ENCODE peak calls at places on chromosomes 4 and X, in seven cellular contexts. J is GM12878, Q is HepG2, U is HCT116, B is K562, C is H1, L is SK-N-SH. Z is an unnamed sample.
A peak's percentile ranks its signal among the peaks of the same experiment; 100 is the strongest.

GRCh38 chrX:139020793-139021192 is 309.3 kb upstream of the FGF13 start:
- DNase-seq in J (no peak), Q (no peak), U (no peak), B (no peak), C (no peak), L (no peak), Z (no peak)

GRCh38 chr4:65747386-65747785 is 77.1 kb upstream of the EPHA5 start:
- DNase-seq in J (no peak), Q (no peak), U (no peak), B (no peak), C (no peak), L (no peak), Z (no peak)

GRCh38 chr4:183260491-183261151 is 59.5 kb downstream of the CLDN22 start:
- DNase-seq in J (no peak), Q (peak; percentile 85), U (no peak), B (no peak), C (no peak), L (no peak), Z (peak; percentile 30)

GRCh38 chr4:134201216-134202098 is at the start of gene PABPC4L:
- DNase-seq in J (no peak), Q (no peak), U (no peak), B (peak; percentile 18), C (peak; percentile 27), L (no peak), Z (no peak)

GRCh38 chr4:169314906-169315305 is 44.1 kb upstream of the SH3RF1 start:
- DNase-seq in J (no peak), Q (peak; percentile 91), U (peak; percentile 37), B (no peak), C (no peak), L (peak; percentile 61), Z (no peak)

GRCh38 chrX:41799661-41800060 is 75.7 kb downstream of the GPR82 start:
- DNase-seq in J (no peak), Q (no peak), U (no peak), B (no peak), C (no peak), L (no peak), Z (no peak)

GRCh38 chrX:77622233-77622632 is 163.8 kb downstream of the ATRX start:
- DNase-seq in J (no peak), Q (no peak), U (no peak), B (no peak), C (no peak), L (no peak), Z (no peak)

GRCh38 chrX:150258463-150259430 is 104.4 kb upstream of the MAMLD1 start:
- DNase-seq in J (no peak), Q (no peak), U (no peak), B (no peak), C (no peak), L (no peak), Z (no peak)

GRCh38 chrX:38282044-38282443 is 45.3 kb downstream of the RPGR start:
- DNase-seq in J (no peak), Q (no peak), U (no peak), B (no peak), C (no peak), L (no peak), Z (no peak)

GRCh38 chr4:105619193-105619931 is 66.9 kb downstream of the ARHGEF38 start:
- DNase-seq in J (no peak), Q (no peak), U (no peak), B (no peak), C (no peak), L (peak; percentile 30), Z (no peak)

GRCh38 chrX:150773634-150774033 is 80.4 kb downstream of the MTMR1 start:
- DNase-seq in J (no peak), Q (no peak), U (no peak), B (no peak), C (no peak), L (no peak), Z (no peak)

GRCh38 chrX:40579139-40579538 is 1.6 kb upstream of the ATP6AP2 start:
- DNase-seq in J (no peak), Q (no peak), U (no peak), B (no peak), C (no peak), L (no peak), Z (no peak)

GRCh38 chr4:104616401-104616820 is 121.7 kb upstream of the CXXC4 start:
- DNase-seq in J (no peak), Q (no peak), U (no peak), B (no peak), C (no peak), L (no peak), Z (no peak)

GRCh38 chr4:86640469-86640868 is 46.4 kb downstream of the PTPN13 start:
- DNase-seq in J (no peak), Q (no peak), U (no peak), B (no peak), C (no peak), L (no peak), Z (no peak)

GRCh38 chr4:57078685-57079521 is 31.3 kb downstream of the IGFBP7 start:
- DNase-seq in J (no peak), Q (peak; percentile 46), U (no peak), B (no peak), C (no peak), L (no peak), Z (no peak)

GRCh38 chrX:39760930-39761329 is 336.8 kb downstream of the BCOR start:
- DNase-seq in J (no peak), Q (no peak), U (no peak), B (no peak), C (no peak), L (no peak), Z (no peak)

GRCh38 chr4:36255575-36255974 is 11.3 kb upstream of the ARAP2 start:
- DNase-seq in J (peak; percentile 92), Q (no peak), U (no peak), B (no peak), C (no peak), L (no peak), Z (no peak)

DNA sequence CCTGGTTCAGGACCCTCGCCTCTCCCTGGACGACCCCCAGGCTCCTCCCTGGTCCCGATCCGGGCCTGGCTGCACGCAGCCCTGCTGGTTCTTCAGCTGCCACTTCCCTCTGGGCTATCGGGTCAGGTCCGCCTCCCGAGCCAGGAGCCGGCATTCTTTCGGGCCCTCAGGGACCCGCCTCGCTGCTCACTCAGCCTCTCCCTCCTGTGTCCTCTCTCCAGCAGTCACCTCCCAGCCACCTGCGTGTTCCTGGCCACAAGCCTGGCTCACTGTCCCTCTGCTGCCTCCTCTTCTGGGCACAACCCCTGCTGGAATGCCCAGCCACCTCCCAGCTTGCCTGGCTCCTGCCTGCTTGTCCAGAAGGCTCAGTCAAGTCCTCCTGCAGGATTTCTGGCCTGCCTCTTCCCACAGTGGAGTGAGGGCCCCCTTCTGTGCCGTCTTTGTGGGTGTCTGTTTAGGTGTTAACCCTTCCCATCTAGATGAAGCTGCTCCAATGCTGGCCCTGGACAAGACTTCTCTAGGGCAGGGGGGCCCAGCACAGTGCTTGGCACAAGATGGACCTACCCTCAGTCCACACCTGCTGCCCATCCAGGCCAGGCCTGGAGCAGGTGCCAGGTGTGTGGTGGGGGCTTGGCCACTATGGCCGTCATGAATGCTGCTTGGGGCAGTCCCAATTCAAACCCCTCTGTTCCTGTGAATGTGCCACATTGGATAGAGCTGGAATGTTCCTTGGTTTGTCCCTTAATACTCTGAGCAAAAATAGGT is 2.2 kb downstream of the WFS1 start:
- DNase-seq in J (no peak), Q (no peak), U (no peak), B (no peak), C (no peak), L (no peak), Z (peak; percentile 79)
- TF ChIP-seq JUND in J (no peak), Q (no peak), U (no peak), B (no peak), C (no peak), L (no peak), Z (no peak)

GRCh38 chr4:1049591-1049905 is 38.1 kb downstream of the FGFRL1 start:
- DNase-seq in J (no peak), Q (no peak), U (no peak), B (no peak), C (no peak), L (peak; percentile 51), Z (no peak)
- TF ChIP-seq JUND in J (no peak), Q (no peak), U (no peak), B (no peak), C (no peak), L (no peak), Z (no peak)

GRCh38 chr4:81605278-81605677 is 133.6 kb upstream of the RASGEF1B start:
- DNase-seq in J (no peak), Q (no peak), U (no peak), B (no peak), C (no peak), L (no peak), Z (no peak)

GRCh38 chr4:81604683-81605082 is 133.0 kb upstream of the RASGEF1B start:
- DNase-seq in J (no peak), Q (no peak), U (no peak), B (no peak), C (no peak), L (no peak), Z (no peak)

GRCh38 chr4:81607947-81608346 is 136.2 kb upstream of the RASGEF1B start:
- DNase-seq in J (no peak), Q (no peak), U (no peak), B (no peak), C (no peak), L (no peak), Z (no peak)

GRCh38 chr4:81606796-81607550 is 135.3 kb upstream of the RASGEF1B start:
- DNase-seq in J (no peak), Q (no peak), U (no peak), B (no peak), C (no peak), L (no peak), Z (no peak)

DNA sequence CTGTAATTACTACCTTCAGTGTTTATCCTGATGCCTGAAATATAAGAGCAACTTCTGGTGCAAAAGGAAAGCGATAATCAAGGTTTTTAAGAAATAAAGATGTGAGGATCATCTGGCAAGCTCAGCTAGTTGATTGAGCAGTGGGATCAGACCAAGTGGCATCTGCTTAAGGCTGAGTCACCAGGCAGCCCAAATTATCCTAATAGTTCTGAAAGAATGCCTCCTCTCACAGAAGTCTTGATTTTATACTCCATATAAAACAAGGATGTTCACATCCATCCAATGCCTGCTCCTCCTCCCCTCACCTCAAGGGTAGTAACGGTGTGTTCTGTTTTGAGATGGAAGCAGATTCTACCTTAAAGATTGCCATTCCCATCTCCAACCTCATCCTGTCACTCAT is 134.5 kb upstream of the RASGEF1B start:
- DNase-seq in J (no peak), Q (no peak), U (no peak), B (no peak), C (no peak), L (no peak), Z (no peak)
- TF ChIP-seq JUND in J (no peak), Q (no peak), U (no peak), B (no peak), C (no peak), L (no peak), Z (no peak)

DNA sequence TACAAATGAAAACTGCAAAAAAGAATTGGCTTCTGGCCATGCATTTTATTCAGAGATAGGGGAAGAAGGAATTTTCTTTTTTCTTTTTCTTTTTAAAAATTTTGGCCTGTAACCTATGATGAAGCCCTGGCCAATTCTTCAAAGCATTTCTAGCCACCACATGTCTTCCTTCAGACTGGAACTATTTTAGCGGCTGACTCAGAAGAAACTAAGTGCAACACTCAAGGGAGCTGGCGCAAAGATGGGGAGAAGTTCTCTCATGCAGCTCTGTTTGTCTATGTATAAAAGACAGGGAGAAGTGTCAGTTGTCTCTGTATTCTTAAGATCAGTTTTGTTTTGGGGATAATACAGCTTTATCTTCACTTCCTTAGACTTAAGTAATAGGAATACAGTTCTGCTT is 46.2 kb downstream of the MBNL3 start:
- DNase-seq in J (no peak), Q (no peak), U (no peak), B (no peak), C (no peak), L (no peak), Z (no peak)
- TF ChIP-seq JUND in J (no peak), Q (no peak), U (no peak), B (no peak), C (no peak), L (no peak), Z (no peak)